ENCODE peak calls at places on chromosome 2, in seven cellular contexts. K is Panc1; L is sigmoid colon; U is BE2C; F is mammary epithelial cell; Z is CD8-positive, alpha-beta T cell; A is fibroblast of lung. W is an unnamed sample. For H3K4me1, the result is how much of the 10 kb centered on the place peaks cover.

GRCh38 chr2:217835931-217836881 is 166.6 kb downstream of the TNS1 start:
- DNase-seq in U (no peak), K (no peak), A (peak), L (peak), F (peak), Z (no peak), W (no peak)

GRCh38 chr2:76958749-76959148 is 563.4 kb downstream of the LRRTM4 start:
- DNase-seq in Z (no peak), L (no peak), F (no peak), A (peak), K (no peak), U (no peak), W (no peak)

GRCh38 chr2:151007365-151007764 is 254.3 kb downstream of the RBM43 start:
- DNase-seq in Z (no peak), L (no peak), U (no peak), A (peak), K (no peak), F (no peak), W (no peak)

GRCh38 chr2:241286348-241287090 is 29.0 kb downstream of the HDLBP start:
- DNase-seq in Z (no peak), A (no peak), U (no peak), F (no peak), L (no peak), K (no peak), W (no peak)

GRCh38 chr2:202822411-202822810 is 49.2 kb downstream of the ICA1L start:
- DNase-seq in U (no peak), A (peak), L (no peak), Z (no peak), K (no peak), F (no peak), W (no peak)

GRCh38 chr2:2012505-2012904 is 268.2 kb upstream of the PXDN start:
- DNase-seq in L (no peak), K (no peak), Z (no peak), F (no peak), U (no peak), A (no peak), W (no peak)

GRCh38 chr2:222120933-222121332 is 177.9 kb downstream of the PAX3 start:
- DNase-seq in K (no peak), L (no peak), A (no peak), U (no peak), Z (no peak), F (no peak), W (no peak)

GRCh38 chr2:155033652-155034051 is 335.2 kb downstream of the KCNJ3 start:
- DNase-seq in K (no peak), F (no peak), Z (no peak), A (no peak), U (no peak), L (no peak), W (no peak)

GRCh38 chr2:209771474-209772292 is at the start of gene UNC80:
- DNase-seq in L (peak), A (peak), K (no peak), F (peak), Z (no peak), U (peak), W (peak)

GRCh38 chr2:102082591-102083586 is 59.7 kb upstream of the IL1R1 start:
- DNase-seq in L (peak), Z (no peak), K (no peak), F (peak), U (no peak), A (peak), W (no peak)

GRCh38 chr2:216554755-216555154 is 56.1 kb downstream of the RPL37A start:
- DNase-seq in A (no peak), F (peak), K (no peak), L (no peak), Z (no peak), U (no peak), W (no peak)

GRCh38 chr2:67974564-67975430 is 88.0 kb downstream of the C1D start:
- DNase-seq in U (no peak), K (no peak), Z (no peak), F (no peak), L (no peak), A (peak), W (no peak)

GRCh38 chr2:188976545-188977268 is 2.5 kb downstream of the COL3A1 start:
- DNase-seq in A (peak), F (no peak), Z (no peak), L (no peak), U (no peak), K (no peak), W (no peak)

GRCh38 chr2:141676139-141676538 is 454.7 kb downstream of the LRP1B start:
- DNase-seq in K (no peak), Z (no peak), L (no peak), A (no peak), F (no peak), U (no peak), W (no peak)

GRCh38 chr2:18814387-18814786 is 225.0 kb upstream of the NT5C1B start:
- DNase-seq in L (no peak), Z (no peak), U (no peak), A (peak), F (no peak), K (no peak), W (no peak)

GRCh38 chr2:27353762-27354596 is 2.6 kb downstream of the GTF3C2 start:
- DNase-seq in K (no peak), F (no peak), A (no peak), L (no peak), U (no peak), Z (no peak), W (no peak)

GRCh38 chr2:227207573-227207972 is 43.1 kb downstream of the COL4A3 start:
- DNase-seq in U (no peak), F (no peak), A (no peak), Z (no peak), K (no peak), L (no peak), W (no peak)

GRCh38 chr2:20217041-20217970 is 7.6 kb downstream of the SDC1 start:
- DNase-seq in Z (no peak), F (peak), K (no peak), A (no peak), L (no peak), U (no peak), W (peak)

GRCh38 chr2:118845005-118845842 is 2.2 kb downstream of the EN1 start:
- DNase-seq in U (no peak), Z (no peak), K (no peak), A (no peak), F (no peak), L (no peak), W (no peak)

GRCh38 chr2:208186465-208186864 is 3.4 kb downstream of the C2orf80 start:
- DNase-seq in K (no peak), U (no peak), L (no peak), A (no peak), Z (no peak), F (no peak), W (no peak)
- H3K4me3 ChIP-seq in K (no peak), U (no peak), L (no peak), A (no peak), Z (no peak), F (no peak), W (no peak)

GRCh38 chr2:55033076-55033742 is 17.0 kb downstream of the RTN4 start:
- DNase-seq in L (no peak), K (no peak), A (no peak), Z (no peak), U (no peak), F (no peak), W (no peak)

GRCh38 chr2:55035716-55036115 is 14.5 kb downstream of the RTN4 start:
- DNase-seq in Z (no peak), K (no peak), F (no peak), L (no peak), A (no peak), U (no peak), W (no peak)

GRCh38 chr2:55031505-55031904 is 18.7 kb downstream of the RTN4 start:
- DNase-seq in K (no peak), Z (no peak), F (no peak), L (no peak), A (no peak), U (no peak), W (no peak)

GRCh38 chr2:55030766-55031165 is 19.5 kb downstream of the RTN4 start:
- DNase-seq in A (no peak), L (no peak), K (no peak), F (no peak), Z (no peak), U (no peak), W (no peak)

DNA sequence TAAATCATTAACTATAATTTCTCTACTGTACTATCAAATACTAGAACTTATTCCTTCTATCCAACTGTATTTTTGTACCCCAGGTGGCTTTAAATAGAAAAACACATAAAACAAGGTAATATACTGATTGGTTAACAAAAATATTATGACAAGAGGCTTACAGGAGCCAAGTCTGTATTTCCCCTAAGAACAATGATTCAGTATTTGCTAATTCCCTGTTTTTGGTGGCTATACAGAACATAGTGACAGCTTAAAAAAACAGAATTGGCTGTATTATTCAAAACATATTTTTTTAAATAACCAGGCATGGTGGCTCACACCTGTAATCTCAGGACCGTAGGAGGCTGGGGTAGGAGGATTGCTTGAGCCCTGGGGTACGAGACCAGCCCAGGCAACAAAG is 16.3 kb downstream of the RTN4 start:
- DNase-seq in U (no peak), Z (no peak), L (no peak), F (no peak), A (no peak), K (no peak), W (no peak)
- H3K4me1 ChIP-seq in U (under half), Z (under half), L (half or more), F (under half), A (under half), K (half or more), W (under half)

GRCh38 chr2:232688201-232688600 is 8.9 kb upstream of the GIGYF2 start:
- DNase-seq in U (no peak), K (no peak), Z (no peak), A (no peak), L (no peak), F (no peak), W (no peak)

GRCh38 chr2:232687382-232688160 is 9.6 kb upstream of the GIGYF2 start:
- DNase-seq in F (no peak), A (no peak), L (no peak), K (no peak), Z (no peak), U (no peak), W (no peak)

GRCh38 chr2:232693344-232693743 is 3.8 kb upstream of the GIGYF2 start:
- DNase-seq in L (no peak), K (no peak), U (no peak), Z (no peak), F (no peak), A (no peak), W (no peak)

GRCh38 chr2:232683368-232683767 is 13.8 kb upstream of the GIGYF2 start:
- DNase-seq in K (no peak), L (no peak), Z (no peak), A (no peak), F (no peak), U (no peak), W (no peak)

DNA sequence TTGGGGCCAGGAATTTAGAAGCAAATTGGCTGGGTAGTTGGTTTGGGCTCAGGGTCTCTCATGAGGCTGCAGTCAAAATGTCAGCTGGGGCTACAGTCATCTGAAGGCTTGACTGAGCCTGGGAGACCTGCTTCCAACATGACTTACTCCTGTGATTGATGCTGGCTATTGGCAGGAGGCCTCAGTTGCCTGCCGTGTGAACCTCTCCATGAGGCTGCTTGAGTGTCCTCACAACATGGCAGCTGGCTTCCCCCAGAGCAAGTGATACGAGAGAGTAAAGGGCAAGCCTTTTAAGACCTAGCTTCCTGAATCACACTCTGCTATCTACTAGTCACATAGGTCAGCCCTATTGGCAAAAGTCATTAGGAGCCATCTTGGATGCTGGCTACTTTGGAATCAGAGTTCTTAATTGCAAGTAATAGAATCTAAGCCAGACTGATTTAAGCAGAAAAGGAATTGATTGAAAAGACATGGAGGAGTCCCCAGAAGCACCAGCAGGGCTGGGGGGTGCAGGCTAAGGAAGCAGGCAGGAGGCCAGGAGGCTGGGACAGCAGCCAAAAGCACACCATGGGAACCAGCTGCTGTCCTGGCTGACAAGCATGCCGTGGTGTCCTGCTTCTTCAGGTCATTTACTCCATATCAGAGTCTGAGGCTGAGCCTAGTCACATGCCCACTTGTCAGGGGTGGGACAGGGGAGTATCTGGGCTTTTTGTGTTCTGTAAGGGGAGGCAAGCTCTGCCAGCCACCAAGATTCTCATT is 7.8 kb upstream of the GIGYF2 start:
- DNase-seq in U (peak), F (no peak), L (no peak), A (peak), K (no peak), Z (no peak), W (peak)
- TF ChIP-seq CTCF in U (no peak), F (no peak), L (no peak), A (no peak), K (no peak), Z (no peak), W (no peak)

GRCh38 chr2:176107731-176108181 is 676 bp downstream of the HOXD11 start:
- DNase-seq in Z (no peak), F (no peak), U (no peak), K (no peak), L (peak), A (no peak), W (no peak)
- H3K4me3 ChIP-seq in Z (no peak), F (no peak), U (no peak), K (no peak), L (peak), A (no peak), W (no peak)

GRCh38 chr2:23681356-23682140 is 245.4 kb downstream of the ATAD2B start:
- DNase-seq in A (no peak), U (no peak), F (no peak), L (no peak), Z (no peak), K (no peak), W (no peak)
- H3K4me1 ChIP-seq in A (under half), U (under half), F (under half), L (under half), Z (under half), K (under half), W (under half)

W was measured in upper lobe of right lung.